ENCODE peak calls at places on chromosomes 4 and X, in six cellular contexts. B is T1000; U is SHP77; K is amniotic stem cell; V is effector memory CD8-positive, alpha-beta T cell; X is naive thymus-derived CD8-positive, alpha-beta T cell. W is an unnamed sample.

GRCh38 chrX:38774249-38774648 is 27.0 kb upstream of the MID1IP1 start:
- DNase-seq in K (no peak), X (no peak), B (no peak), V (no peak), U (no peak), W (no peak)

GRCh38 chrX:108642273-108642628 is 94.1 kb downstream of the IRS4 start:
- DNase-seq in K (no peak), V (no peak), U (no peak), X (no peak), B (no peak), W (no peak)

GRCh38 chr4:2248044-2248780 is 6.3 kb upstream of the HAUS3 start:
- DNase-seq in X (no peak), V (no peak), K (no peak), U (no peak), B (no peak), W (no peak)

GRCh38 chr4:100876546-100876945 is 358.7 kb upstream of the EMCN start:
- DNase-seq in X (no peak), U (no peak), V (no peak), K (no peak), B (no peak), W (no peak)

GRCh38 chrX:115642895-115643530 is 82.0 kb downstream of the PLS3 start:
- DNase-seq in B (peak; percentile 0), X (peak; percentile 24), U (no peak), K (peak; percentile 11), V (no peak), W (peak; percentile 71)

GRCh38 chrX:46268429-46268828 is 276.8 kb downstream of the ZNF674 start:
- DNase-seq in V (no peak), B (peak; percentile 23), U (no peak), X (no peak), K (no peak), W (no peak)

GRCh38 chr4:118215826-118216225 is 137.0 kb downstream of the PRSS12 start:
- DNase-seq in K (no peak), V (no peak), X (no peak), B (no peak), U (no peak), W (no peak)

GRCh38 chr4:161238033-161238432 is 925.8 kb downstream of the FSTL5 start:
- DNase-seq in U (no peak), V (no peak), X (no peak), K (no peak), B (no peak), W (no peak)

GRCh38 chrX:20414781-20415445 is 148.2 kb upstream of the RPS6KA3 start:
- DNase-seq in K (no peak), X (no peak), B (no peak), V (no peak), U (no peak), W (no peak)

GRCh38 chr4:185735887-185736286 is 76.1 kb downstream of the SORBS2 start:
- DNase-seq in B (no peak), K (no peak), X (no peak), V (no peak), U (no peak), W (no peak)

GRCh38 chrX:105126201-105126600 is 94.3 kb downstream of the TEX13A start:
- DNase-seq in K (peak; percentile 22), X (no peak), B (no peak), U (no peak), V (no peak), W (no peak)

GRCh38 chr4:113846433-113846832 is 84.9 kb upstream of the CAMK2D start:
- DNase-seq in U (no peak), X (no peak), B (no peak), V (no peak), K (no peak), W (no peak)

GRCh38 chrX:54208531-54208930 is 25.5 kb upstream of the FAM120C start:
- DNase-seq in B (no peak), U (no peak), K (no peak), V (no peak), X (no peak), W (no peak)

GRCh38 chrX:108735087-108735679 is 1.2 kb downstream of the IRS4 start:
- DNase-seq in U (no peak), V (no peak), K (no peak), X (no peak), B (no peak), W (no peak)

GRCh38 chr4:159764343-159764952 is 661.6 kb downstream of the RAPGEF2 start:
- DNase-seq in K (peak; percentile 1), V (no peak), U (no peak), X (no peak), B (peak; percentile 10), W (peak; percentile 26)

W was measured in brain pericyte.